ENCODE peak calls at places on chromosomes 7 and 10, in five cellular contexts. One of them, this sample, is unnamed.

GRCh38 chr10:132571565-132572544 is 34.3 kb downstream of the INPP5A start:
- DNase-seq in brain microvascular endothelial cell: peak
- DNase-seq in osteoblast: peak
- DNase-seq in vagina: no peak
- DNase-seq in A673: peak
- DNase-seq in this sample: peak

GRCh38 chr7:21944616-21945373 is 904 bp downstream of the CDCA7L start:
- DNase-seq in brain microvascular endothelial cell: no peak
- DNase-seq in osteoblast: peak
- DNase-seq in vagina: no peak
- DNase-seq in A673: peak
- DNase-seq in this sample: no peak

GRCh38 chr7:27184342-27185012 is 555 bp downstream of the HOXA11 start:
- DNase-seq in brain microvascular endothelial cell: no peak
- DNase-seq in osteoblast: peak
- DNase-seq in vagina: no peak
- DNase-seq in A673: no peak
- DNase-seq in this sample: no peak

GRCh38 chr7:14197280-14197679 is 207.8 kb upstream of the ETV1 start:
- DNase-seq in brain microvascular endothelial cell: peak
- DNase-seq in osteoblast: no peak
- DNase-seq in vagina: no peak
- DNase-seq in A673: peak
- DNase-seq in this sample: no peak

GRCh38 chr7:105719919-105720318 is 138.6 kb upstream of the EFCAB10 start:
- DNase-seq in brain microvascular endothelial cell: no peak
- DNase-seq in osteoblast: no peak
- DNase-seq in vagina: no peak
- DNase-seq in A673: no peak
- DNase-seq in this sample: no peak

GRCh38 chr7:142334236-142334635 is 76.4 kb upstream of the PRSS58 start:
- DNase-seq in brain microvascular endothelial cell: no peak
- DNase-seq in osteoblast: no peak
- DNase-seq in vagina: no peak
- DNase-seq in A673: no peak
- DNase-seq in this sample: no peak

GRCh38 chr10:121310151-121310711 is 288.0 kb downstream of the FGFR2 start:
- DNase-seq in brain microvascular endothelial cell: no peak
- DNase-seq in osteoblast: no peak
- DNase-seq in vagina: no peak
- DNase-seq in A673: no peak
- DNase-seq in this sample: peak

GRCh38 chr7:98831641-98832221 is 38.1 kb downstream of the TMEM130 start:
- DNase-seq in brain microvascular endothelial cell: peak
- DNase-seq in osteoblast: no peak
- DNase-seq in vagina: no peak
- DNase-seq in A673: peak
- DNase-seq in this sample: no peak

GRCh38 chr10:7477538-7478334 is 66.9 kb upstream of the SFMBT2 start:
- DNase-seq in brain microvascular endothelial cell: no peak
- DNase-seq in osteoblast: no peak
- DNase-seq in vagina: no peak
- DNase-seq in A673: no peak
- DNase-seq in this sample: no peak

GRCh38 chr7:55572378-55573233 is at the start of gene VOPP1:
- DNase-seq in brain microvascular endothelial cell: peak
- DNase-seq in osteoblast: peak
- DNase-seq in vagina: no peak
- DNase-seq in A673: peak
- DNase-seq in this sample: no peak

GRCh38 chr10:129934196-129934925 is 29.7 kb downstream of the EBF3 start:
- DNase-seq in brain microvascular endothelial cell: no peak
- DNase-seq in osteoblast: peak
- DNase-seq in vagina: no peak
- DNase-seq in A673: no peak
- DNase-seq in this sample: no peak

GRCh38 chr10:70913546-70914240 is 25.3 kb upstream of the PCBD1 start:
- DNase-seq in brain microvascular endothelial cell: no peak
- DNase-seq in osteoblast: peak
- DNase-seq in vagina: no peak
- DNase-seq in A673: no peak
- DNase-seq in this sample: no peak

GRCh38 chr10:19117419-19117818 is 68.8 kb downstream of the MALRD1 start:
- DNase-seq in brain microvascular endothelial cell: no peak
- DNase-seq in osteoblast: no peak
- DNase-seq in vagina: no peak
- DNase-seq in A673: no peak
- DNase-seq in this sample: no peak

GRCh38 chr10:6279540-6280267 is 77.0 kb downstream of the PFKFB3 start:
- DNase-seq in brain microvascular endothelial cell: peak
- DNase-seq in osteoblast: peak
- DNase-seq in vagina: no peak
- DNase-seq in A673: peak
- DNase-seq in this sample: peak

GRCh38 chr7:16711730-16712129 is 41.8 kb upstream of the TSPAN13 start:
- DNase-seq in brain microvascular endothelial cell: no peak
- DNase-seq in osteoblast: no peak
- DNase-seq in vagina: no peak
- DNase-seq in A673: no peak
- DNase-seq in this sample: no peak

GRCh38 chr7:96355990-96356506 is 34.1 kb upstream of the SLC25A13 start:
- DNase-seq in brain microvascular endothelial cell: no peak
- DNase-seq in osteoblast: no peak
- DNase-seq in vagina: no peak
- DNase-seq in A673: no peak
- DNase-seq in this sample: no peak

GRCh38 chr7:84844771-84845170 is 342.1 kb downstream of the SEMA3D start:
- DNase-seq in brain microvascular endothelial cell: no peak
- DNase-seq in osteoblast: no peak
- DNase-seq in vagina: no peak
- DNase-seq in A673: no peak
- DNase-seq in this sample: no peak

GRCh38 chr7:65731562-65732035 is 141.3 kb upstream of the VKORC1L1 start:
- DNase-seq in brain microvascular endothelial cell: peak
- DNase-seq in osteoblast: no peak
- DNase-seq in vagina: no peak
- DNase-seq in A673: peak
- DNase-seq in this sample: no peak

GRCh38 chr10:70331486-70332268 is 47.9 kb upstream of the NPFFR1 start:
- DNase-seq in brain microvascular endothelial cell: peak
- DNase-seq in osteoblast: peak
- DNase-seq in vagina: no peak
- DNase-seq in A673: peak
- DNase-seq in this sample: peak

GRCh38 chr7:114364151-114364550 is 50.5 kb upstream of the FOXP2 start:
- DNase-seq in brain microvascular endothelial cell: no peak
- DNase-seq in osteoblast: no peak
- DNase-seq in vagina: no peak
- DNase-seq in A673: no peak
- DNase-seq in this sample: no peak

GRCh38 chr7:2012981-2013380 is 219.8 kb downstream of the MAD1L1 start:
- DNase-seq in brain microvascular endothelial cell: peak
- DNase-seq in osteoblast: peak
- DNase-seq in vagina: no peak
- DNase-seq in A673: peak
- DNase-seq in this sample: no peak

GRCh38 chr10:128716181-128716580 is 590.0 kb upstream of the MKI67 start:
- DNase-seq in brain microvascular endothelial cell: no peak
- DNase-seq in osteoblast: no peak
- DNase-seq in vagina: peak
- DNase-seq in A673: no peak
- DNase-seq in this sample: no peak

GRCh38 chr10:3951993-3952392 is 167.0 kb upstream of the KLF6 start:
- DNase-seq in brain microvascular endothelial cell: no peak
- DNase-seq in osteoblast: no peak
- DNase-seq in vagina: no peak
- DNase-seq in A673: no peak
- DNase-seq in this sample: no peak

GRCh38 chr7:108611268-108611667 is 41.6 kb downstream of the DNAJB9 start:
- DNase-seq in brain microvascular endothelial cell: no peak
- DNase-seq in osteoblast: no peak
- DNase-seq in vagina: no peak
- DNase-seq in A673: no peak
- DNase-seq in this sample: no peak

GRCh38 chr7:16982640-16983103 is 100.9 kb upstream of the AGR3 start:
- DNase-seq in brain microvascular endothelial cell: peak
- DNase-seq in osteoblast: peak
- DNase-seq in vagina: no peak
- DNase-seq in A673: peak
- DNase-seq in this sample: peak

DNA sequence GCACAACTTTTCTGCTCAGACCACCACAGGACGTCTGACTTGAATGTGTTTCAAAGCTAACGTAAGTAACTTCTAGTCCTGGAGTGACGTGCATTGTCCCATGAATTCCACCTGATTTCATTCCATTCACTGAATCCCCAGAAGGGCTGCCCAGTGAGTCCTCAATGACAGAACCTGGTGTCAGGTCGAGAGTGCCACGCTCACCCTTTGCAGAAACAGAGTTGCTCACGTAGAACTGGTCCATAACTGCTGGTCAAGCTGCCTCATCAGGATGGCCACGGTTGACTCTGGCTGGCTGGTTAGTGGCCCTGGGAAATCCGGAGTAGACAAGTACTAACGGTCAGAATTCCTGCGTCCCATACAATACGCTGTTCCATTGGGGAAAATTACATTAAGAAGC is 50.6 kb upstream of the UBE3C start:
- DNase-seq in brain microvascular endothelial cell: no peak
- DNase-seq in osteoblast: no peak
- DNase-seq in vagina: no peak
- DNase-seq in A673: no peak
- DNase-seq in this sample: no peak
- H3K4me3 ChIP-seq in brain microvascular endothelial cell: no peak
- H3K4me3 ChIP-seq in osteoblast: no peak
- H3K4me3 ChIP-seq in vagina: no peak
- H3K4me3 ChIP-seq in A673: no peak
- H3K4me3 ChIP-seq in this sample: no peak

GRCh38 chr7:116293139-116293538 is 82.8 kb downstream of the TES start:
- DNase-seq in brain microvascular endothelial cell: no peak
- DNase-seq in osteoblast: no peak
- DNase-seq in vagina: no peak
- DNase-seq in A673: no peak
- DNase-seq in this sample: no peak
- TF ChIP-seq CTCF in brain microvascular endothelial cell: peak
- TF ChIP-seq CTCF in osteoblast: peak
- TF ChIP-seq CTCF in vagina: no peak
- TF ChIP-seq CTCF in A673: peak
- TF ChIP-seq CTCF in this sample: peak

GRCh38 chr10:31607481-31607880 is 288.5 kb downstream of the ZEB1 start:
- DNase-seq in brain microvascular endothelial cell: no peak
- DNase-seq in osteoblast: no peak
- DNase-seq in vagina: no peak
- DNase-seq in A673: no peak
- DNase-seq in this sample: no peak
- H3K4me3 ChIP-seq in brain microvascular endothelial cell: no peak
- H3K4me3 ChIP-seq in osteoblast: no peak
- H3K4me3 ChIP-seq in vagina: no peak
- H3K4me3 ChIP-seq in A673: no peak
- H3K4me3 ChIP-seq in this sample: no peak

GRCh38 chr7:3246133-3246532 is 54.9 kb upstream of the SDK1 start:
- DNase-seq in brain microvascular endothelial cell: no peak
- DNase-seq in osteoblast: no peak
- DNase-seq in vagina: peak
- DNase-seq in A673: no peak
- DNase-seq in this sample: no peak

GRCh38 chr7:3243680-3244079 is 57.4 kb upstream of the SDK1 start:
- DNase-seq in brain microvascular endothelial cell: no peak
- DNase-seq in osteoblast: no peak
- DNase-seq in vagina: peak
- DNase-seq in A673: no peak
- DNase-seq in this sample: no peak

GRCh38 chr7:3245721-3246120 is 55.3 kb upstream of the SDK1 start:
- DNase-seq in brain microvascular endothelial cell: no peak
- DNase-seq in osteoblast: peak
- DNase-seq in vagina: peak
- DNase-seq in A673: no peak
- DNase-seq in this sample: no peak

GRCh38 chr7:3244241-3244814 is 56.7 kb upstream of the SDK1 start:
- DNase-seq in brain microvascular endothelial cell: peak
- DNase-seq in osteoblast: peak
- DNase-seq in vagina: peak
- DNase-seq in A673: no peak
- DNase-seq in this sample: peak

DNA sequence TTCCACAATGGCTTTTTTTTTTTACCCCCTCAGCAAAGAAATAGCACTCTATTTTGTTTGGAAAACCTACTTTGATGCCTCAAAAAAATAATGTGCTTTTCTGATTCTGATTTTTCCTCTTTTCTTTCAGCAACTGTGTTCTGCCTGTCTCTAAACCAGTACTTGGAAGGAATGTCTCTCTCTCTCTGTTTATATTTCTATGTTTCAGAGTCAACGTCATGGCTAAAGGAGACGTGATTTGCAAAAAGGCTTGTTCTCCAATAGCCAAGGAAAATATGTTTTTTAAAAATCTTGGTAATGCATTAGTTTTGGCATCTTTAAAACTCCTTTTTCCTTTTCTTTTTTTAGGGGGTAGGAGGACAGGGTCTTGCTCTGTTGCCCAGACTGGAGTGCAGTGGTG is 56.0 kb upstream of the SDK1 start:
- DNase-seq in brain microvascular endothelial cell: no peak
- DNase-seq in osteoblast: no peak
- DNase-seq in vagina: no peak
- DNase-seq in A673: no peak
- DNase-seq in this sample: no peak
- TF ChIP-seq CTCF in brain microvascular endothelial cell: no peak
- TF ChIP-seq CTCF in osteoblast: no peak
- TF ChIP-seq CTCF in vagina: no peak
- TF ChIP-seq CTCF in A673: no peak
- TF ChIP-seq CTCF in this sample: no peak

GRCh38 chr7:602341-603141 is 82.9 kb upstream of the PDGFA start:
- DNase-seq in brain microvascular endothelial cell: no peak
- DNase-seq in osteoblast: peak
- DNase-seq in vagina: no peak
- DNase-seq in A673: no peak
- DNase-seq in this sample: no peak

GRCh38 chr7:604884-605531 is 85.4 kb upstream of the PDGFA start:
- DNase-seq in brain microvascular endothelial cell: peak
- DNase-seq in osteoblast: no peak
- DNase-seq in vagina: no peak
- DNase-seq in A673: peak
- DNase-seq in this sample: no peak

GRCh38 chr7:603152-603941 is 83.7 kb upstream of the PDGFA start:
- DNase-seq in brain microvascular endothelial cell: no peak
- DNase-seq in osteoblast: no peak
- DNase-seq in vagina: no peak
- DNase-seq in A673: no peak
- DNase-seq in this sample: no peak

GRCh38 chr7:605661-606450 is 86.2 kb upstream of the PDGFA start:
- DNase-seq in brain microvascular endothelial cell: no peak
- DNase-seq in osteoblast: no peak
- DNase-seq in vagina: no peak
- DNase-seq in A673: no peak
- DNase-seq in this sample: no peak

GRCh38 chr7:604038-604883 is 84.6 kb upstream of the PDGFA start:
- DNase-seq in brain microvascular endothelial cell: peak
- DNase-seq in osteoblast: peak
- DNase-seq in vagina: no peak
- DNase-seq in A673: peak
- DNase-seq in this sample: no peak
- H3K4me3 ChIP-seq in brain microvascular endothelial cell: peak
- H3K4me3 ChIP-seq in osteoblast: no peak
- H3K4me3 ChIP-seq in vagina: no peak
- H3K4me3 ChIP-seq in A673: peak
- H3K4me3 ChIP-seq in this sample: no peak

GRCh38 chr7:47391726-47392125 is 190.2 kb downstream of the TNS3 start:
- DNase-seq in brain microvascular endothelial cell: no peak
- DNase-seq in osteoblast: no peak
- DNase-seq in vagina: no peak
- DNase-seq in A673: no peak
- DNase-seq in this sample: no peak
- TF ChIP-seq CTCF in brain microvascular endothelial cell: no peak
- TF ChIP-seq CTCF in osteoblast: no peak
- TF ChIP-seq CTCF in vagina: no peak
- TF ChIP-seq CTCF in A673: no peak
- TF ChIP-seq CTCF in this sample: no peak